ENCODE peak calls at places on chromosomes 12 and 14, in eight cellular contexts. C, N, W, D, Y, Q, O and Z are unnamed samples.

GRCh38 chr14:94379291-94380224 is 8.8 kb downstream of the SERPINA1 start:
- DNase-seq in C (no peak), N (no peak), W (no peak), D (no peak), Y (no peak), Q (no peak), O (no peak), Z (no peak)

GRCh38 chr12:19624401-19624930 is 185.2 kb downstream of the AEBP2 start:
- DNase-seq in C (no peak), N (no peak), W (no peak), D (no peak), Y (no peak), Q (peak), O (no peak), Z (no peak)

GRCh38 chr14:104972301-104973211 is 5.6 kb downstream of the AHNAK2 start:
- DNase-seq in C (peak), N (no peak), W (no peak), D (no peak), Y (no peak), Q (peak), O (no peak), Z (peak)

GRCh38 chr12:48040294-48040820 is 36.1 kb upstream of the COL2A1 start:
- DNase-seq in C (no peak), N (no peak), W (no peak), D (no peak), Y (no peak), Q (no peak), O (no peak), Z (no peak)

GRCh38 chr12:75883241-75883640 is 148.3 kb downstream of the PHLDA1 start:
- DNase-seq in C (no peak), N (no peak), W (no peak), D (no peak), Y (no peak), Q (no peak), O (no peak), Z (no peak)

GRCh38 chr12:111025792-111026430 is 105.5 kb upstream of the MYL2 start:
- DNase-seq in C (no peak), N (no peak), W (no peak), D (no peak), Y (no peak), Q (no peak), O (no peak), Z (no peak)

GRCh38 chr12:12881495-12881894 is 9.9 kb upstream of the GPRC5A start:
- DNase-seq in C (peak), N (no peak), W (no peak), D (no peak), Y (peak), Q (no peak), O (no peak), Z (no peak)

GRCh38 chr14:96281486-96281885 is 25.5 kb downstream of the BDKRB1 start:
- DNase-seq in C (no peak), N (no peak), W (no peak), D (no peak), Y (no peak), Q (no peak), O (no peak), Z (no peak)

GRCh38 chr12:54398995-54399793 is 14.7 kb upstream of the ZNF385A start:
- DNase-seq in C (peak), N (peak), W (peak), D (peak), Y (peak), Q (peak), O (peak), Z (peak)

GRCh38 chr14:74358176-74358829 is 10.0 kb downstream of the VRTN start:
- DNase-seq in C (no peak), N (no peak), W (no peak), D (no peak), Y (no peak), Q (no peak), O (no peak), Z (no peak)

GRCh38 chr14:100149789-100150611 is 9.4 kb downstream of the DEGS2 start:
- DNase-seq in C (no peak), N (no peak), W (no peak), D (no peak), Y (no peak), Q (no peak), O (no peak), Z (no peak)

GRCh38 chr12:40469736-40470135 is 222.5 kb upstream of the CNTN1 start:
- DNase-seq in C (no peak), N (no peak), W (no peak), D (no peak), Y (no peak), Q (no peak), O (no peak), Z (no peak)

GRCh38 chr12:13950502-13950901 is 30.9 kb downstream of the GRIN2B start:
- DNase-seq in C (no peak), N (no peak), W (peak), D (no peak), Y (no peak), Q (no peak), O (no peak), Z (no peak)

GRCh38 chr12:51028811-51029146 is 2.6 kb upstream of the SLC11A2 start:
- DNase-seq in C (peak), N (no peak), W (peak), D (no peak), Y (no peak), Q (peak), O (no peak), Z (no peak)

GRCh38 chr14:65833256-65833880 is 420.8 kb downstream of the FUT8 start:
- DNase-seq in C (no peak), N (no peak), W (no peak), D (no peak), Y (no peak), Q (no peak), O (no peak), Z (peak)

GRCh38 chr12:75481013-75481705 is 604 bp downstream of the GLIPR1 start:
- DNase-seq in C (peak), N (no peak), W (no peak), D (no peak), Y (peak), Q (peak), O (no peak), Z (no peak)